ENCODE peak calls at places on chromosome 5, in ten cellular contexts. K, Q, B, W, D, I, M, N, U and V are unnamed samples.

GRCh38 chr5:95801532-95801931 is 21.0 kb downstream of the GLRX start:
- DNase-seq in K (no peak), M (no peak), Q (no peak), I (no peak), U (no peak), D (no peak), W (no peak), B (no peak), N (peak; percentile 33), V (no peak)

GRCh38 chr5:142655339-142656267 is 30.3 kb downstream of the FGF1 start:
- DNase-seq in B (no peak), M (peak; percentile 87), N (peak; percentile 88), K (peak; percentile 93), W (peak; percentile 50), U (peak; percentile 46), Q (peak; percentile 61), D (peak; percentile 43), I (peak; percentile 88), V (peak; percentile 76)

GRCh38 chr5:96209829-96210228 is 223.2 kb downstream of the PCSK1 start:
- DNase-seq in W (no peak), U (no peak), Q (no peak), K (peak; percentile 30), D (no peak), M (no peak), I (no peak), B (no peak), N (peak; percentile 84), V (no peak)

GRCh38 chr5:126360467-126360866 is 62.7 kb upstream of the GRAMD2B start:
- DNase-seq in B (no peak), K (no peak), W (no peak), N (no peak), M (no peak), D (no peak), Q (no peak), I (no peak), U (no peak), V (no peak)

GRCh38 chr5:168328804-168329203 is 37.4 kb downstream of the WWC1 start:
- DNase-seq in M (no peak), B (no peak), W (no peak), U (no peak), I (no peak), K (no peak), N (no peak), Q (no peak), D (peak; percentile 83), V (no peak)

GRCh38 chr5:10145922-10146321 is 103.8 kb downstream of the ATPSCKMT start:
- DNase-seq in W (no peak), U (no peak), D (no peak), I (peak; percentile 35), Q (no peak), N (peak; percentile 71), B (no peak), M (no peak), K (peak; percentile 50), V (no peak)

GRCh38 chr5:152556779-152557178 is 151.7 kb upstream of the NMUR2 start:
- DNase-seq in W (no peak), K (no peak), M (no peak), D (no peak), Q (no peak), B (no peak), U (no peak), I (peak; percentile 50), N (no peak), V (no peak)

GRCh38 chr5:95284512-95285405 is at the start of gene MCTP1:
- DNase-seq in N (peak; percentile 30), M (peak; percentile 43), B (no peak), W (no peak), U (no peak), K (peak; percentile 39), I (peak; percentile 62), D (no peak), Q (no peak), V (no peak)

GRCh38 chr5:140821375-140822280 is at the start of gene PCDHA5:
- DNase-seq in I (peak; percentile 47), B (no peak), N (peak; percentile 34), W (no peak), D (no peak), M (no peak), Q (no peak), K (no peak), U (no peak), V (no peak)

GRCh38 chr5:32232441-32233219 is 58.5 kb upstream of the GOLPH3 start:
- DNase-seq in N (peak; percentile 86), Q (peak; percentile 74), U (peak; percentile 56), M (peak; percentile 79), W (peak; percentile 72), K (peak; percentile 79), B (no peak), D (peak; percentile 75), I (peak; percentile 92), V (peak; percentile 86)

GRCh38 chr5:141492168-141492885 is 3.4 kb downstream of the PCDHGC5 start:
- DNase-seq in D (no peak), B (no peak), U (no peak), W (no peak), I (no peak), K (no peak), Q (no peak), M (peak; percentile 33), N (no peak), V (no peak)

GRCh38 chr5:54087436-54087835 is 222.9 kb downstream of the ARL15 start:
- DNase-seq in W (no peak), B (no peak), I (no peak), Q (no peak), U (no peak), M (no peak), K (peak; percentile 60), N (peak; percentile 65), D (no peak), V (no peak)

GRCh38 chr5:33936004-33936380 is 194 bp upstream of the RXFP3 start:
- DNase-seq in I (no peak), D (no peak), M (peak; percentile 54), B (no peak), W (peak; percentile 20), K (peak; percentile 90), N (peak; percentile 84), U (no peak), Q (peak; percentile 9), V (no peak)

GRCh38 chr5:9774472-9775079 is 144.4 kb upstream of the TAS2R1 start:
- DNase-seq in B (no peak), K (no peak), D (no peak), I (peak; percentile 44), Q (no peak), U (no peak), N (peak; percentile 79), M (no peak), W (no peak), V (no peak)

GRCh38 chr5:31194892-31195291 is 1.4 kb downstream of the CDH6 start:
- DNase-seq in N (peak; percentile 39), D (no peak), W (no peak), I (no peak), M (no peak), U (no peak), Q (no peak), K (peak; percentile 8), B (no peak), V (no peak)

GRCh38 chr5:79486116-79486515 is 27.8 kb downstream of the HOMER1 start:
- DNase-seq in W (no peak), D (no peak), N (no peak), I (no peak), M (no peak), Q (no peak), U (no peak), B (no peak), K (no peak), V (no peak)

GRCh38 chr5:72129730-72130129 is 22.5 kb downstream of the MAP1B start:
- DNase-seq in Q (no peak), D (no peak), N (peak; percentile 49), K (no peak), M (no peak), W (no peak), U (no peak), B (no peak), I (no peak), V (no peak)

GRCh38 chr5:174608631-174609097 is 115.7 kb upstream of the MSX2 start:
- DNase-seq in W (no peak), K (no peak), Q (no peak), N (no peak), I (peak; percentile 15), D (peak; percentile 68), M (peak; percentile 41), U (no peak), B (no peak), V (no peak)

GRCh38 chr5:60036539-60036938 is 143.0 kb upstream of the PDE4D start:
- DNase-seq in M (no peak), K (no peak), Q (no peak), N (no peak), D (no peak), W (no peak), I (no peak), U (no peak), B (no peak), V (no peak)

GRCh38 chr5:39395521-39395920 is 29.3 kb downstream of the DAB2 start:
- DNase-seq in W (no peak), M (no peak), I (no peak), Q (no peak), K (no peak), D (no peak), B (no peak), N (no peak), U (no peak), V (no peak)

GRCh38 chr5:44949687-44950086 is 140.9 kb downstream of the MRPS30 start:
- DNase-seq in N (no peak), D (no peak), M (no peak), B (no peak), I (no peak), Q (no peak), U (no peak), W (no peak), K (no peak), V (no peak)

GRCh38 chr5:134571703-134572405 is 46.4 kb downstream of the JADE2 start:
- DNase-seq in K (no peak), I (no peak), D (no peak), W (no peak), B (no peak), U (no peak), Q (no peak), N (no peak), M (no peak), V (no peak)

GRCh38 chr5:138954257-138955012 is 79.3 kb upstream of the LRRTM2 start:
- DNase-seq in M (no peak), W (no peak), U (no peak), I (peak; percentile 49), B (no peak), Q (no peak), K (no peak), D (no peak), N (no peak), V (no peak)

GRCh38 chr5:130549884-130550552 is 615.0 kb downstream of the HINT1 start:
- DNase-seq in W (no peak), M (no peak), N (peak; percentile 25), K (no peak), I (no peak), D (no peak), U (no peak), B (no peak), Q (no peak), V (no peak)

GRCh38 chr5:10279328-10279727 is 28.4 kb downstream of the CMBL start:
- DNase-seq in N (no peak), Q (no peak), M (no peak), D (no peak), B (no peak), W (no peak), K (no peak), U (no peak), I (no peak), V (no peak)

GRCh38 chr5:88251048-88251711 is 17.5 kb downstream of the TMEM161B start:
- DNase-seq in M (no peak), D (no peak), U (peak; percentile 2), W (peak; percentile 57), Q (no peak), I (no peak), B (no peak), N (no peak), K (no peak), V (no peak)

GRCh38 chr5:119036101-119036762 is 34.7 kb upstream of the DMXL1 start:
- DNase-seq in U (no peak), B (no peak), Q (no peak), D (no peak), W (peak; percentile 7), N (peak; percentile 94), M (no peak), I (no peak), K (peak; percentile 65), V (no peak)

GRCh38 chr5:10612251-10612650 is 48.4 kb downstream of the ANKRD33B start:
- DNase-seq in U (no peak), M (no peak), B (no peak), D (no peak), Q (no peak), N (no peak), I (no peak), K (no peak), W (no peak), V (no peak)